ENCODE peak calls at places on chromosome 14, in seven cellular contexts. D is stimulated activated CD8-positive, alpha-beta memory T cell treated with anti-CD3 and anti-CD28 coated beads, Interleukin-7, amount 100 ng/mL, for 24 hours; Y is activated T-cell treated with anti-CD3 and anti-CD28 coated beads for 1 hour; B is anterior cingulate cortex; F is GM13976; E is effector CD4-positive, alpha-beta T cell; I is HFF-Myc. C is an unnamed sample.

GRCh38 chr14:54440037-54440436 is 1.1 kb downstream of the CNIH1 start:
- DNase-seq in E (no peak), B (no peak), D (no peak), I (no peak), F (no peak), Y (no peak), C (no peak)

GRCh38 chr14:55416866-55417265 is 5.2 kb upstream of the ATG14 start:
- DNase-seq in B (no peak), F (no peak), D (no peak), Y (no peak), I (no peak), E (no peak), C (no peak)

GRCh38 chr14:85058170-85058569 is 471.8 kb upstream of the FLRT2 start:
- DNase-seq in D (no peak), E (no peak), I (no peak), B (no peak), F (no peak), Y (no peak), C (no peak)

GRCh38 chr14:67357583-67358354 is 1.8 kb downstream of the ATP6V1D start:
- DNase-seq in F (no peak), I (no peak), Y (no peak), E (no peak), B (no peak), D (no peak), C (no peak)

GRCh38 chr14:51848120-51848519 is 12.3 kb upstream of the GNG2 start:
- DNase-seq in Y (no peak), E (no peak), D (no peak), I (no peak), B (no peak), F (no peak), C (no peak)

GRCh38 chr14:60188115-60188514 is 22.9 kb upstream of the DHRS7 start:
- DNase-seq in Y (no peak), D (no peak), B (no peak), F (no peak), E (no peak), I (no peak), C (no peak)

GRCh38 chr14:71333705-71334104 is 426.4 kb downstream of the PCNX1 start:
- DNase-seq in F (no peak), D (no peak), E (no peak), Y (no peak), B (no peak), I (no peak), C (no peak)

GRCh38 chr14:93096923-93097322 is 18.8 kb downstream of the ITPK1 start:
- DNase-seq in I (no peak), E (no peak), D (no peak), F (no peak), Y (no peak), B (no peak), C (no peak)

GRCh38 chr14:72701610-72702009 is 192.3 kb downstream of the DPF3 start:
- DNase-seq in Y (no peak), D (no peak), B (no peak), I (no peak), F (no peak), E (no peak), C (no peak)

GRCh38 chr14:34065222-34065621 is 114.3 kb upstream of the EGLN3 start:
- DNase-seq in F (no peak), Y (no peak), I (no peak), D (no peak), E (no peak), B (no peak), C (no peak)

GRCh38 chr14:68295316-68295816 is 475.8 kb downstream of the RAD51B start:
- DNase-seq in D (no peak), E (no peak), B (no peak), I (no peak), F (no peak), Y (no peak), C (no peak)

GRCh38 chr14:82911930-82912329 is 1378.3 kb upstream of the SEL1L start:
- DNase-seq in I (no peak), Y (no peak), E (no peak), F (no peak), D (no peak), B (peak; percentile 9), C (no peak)

GRCh38 chr14:96056509-96057422 is 17.6 kb downstream of the C14orf132 start:
- DNase-seq in B (no peak), F (no peak), D (no peak), Y (no peak), E (no peak), I (no peak), C (no peak)

GRCh38 chr14:92511472-92512247 is 1.9 kb upstream of the RIN3 start:
- DNase-seq in I (peak; percentile 87), D (no peak), B (no peak), F (no peak), E (no peak), Y (no peak), C (no peak)

GRCh38 chr14:69695664-69696527 is 71.0 kb upstream of the SRSF5 start:
- DNase-seq in E (no peak), F (no peak), D (no peak), I (no peak), B (peak; percentile 37), Y (no peak), C (no peak)

GRCh38 chr14:88791629-88792571 is 853 bp downstream of the EML5 start:
- DNase-seq in I (no peak), D (peak; percentile 4), E (peak; percentile 11), Y (no peak), F (peak; percentile 13), B (no peak), C (no peak)

GRCh38 chr14:63933110-63933509 is 80.3 kb downstream of the SYNE2 start:
- DNase-seq in E (no peak), Y (no peak), D (no peak), F (no peak), I (no peak), B (no peak), C (no peak)

GRCh38 chr14:52888159-52888558 is 62.7 kb downstream of the FERMT2 start:
- DNase-seq in B (no peak), Y (no peak), F (no peak), D (no peak), E (no peak), I (no peak), C (no peak)

GRCh38 chr14:99035268-99035667 is 236.7 kb downstream of the BCL11B start:
- DNase-seq in B (no peak), Y (no peak), F (peak; percentile 14), E (no peak), D (no peak), I (peak; percentile 7), C (no peak)

GRCh38 chr14:95258754-95259593 is 60.7 kb downstream of the CLMN start:
- DNase-seq in Y (no peak), D (no peak), I (no peak), E (no peak), B (no peak), F (peak; percentile 42), C (no peak)

GRCh38 chr14:76514599-76514998 is 138.7 kb downstream of the ESRRB start:
- DNase-seq in F (no peak), I (no peak), B (no peak), D (no peak), Y (no peak), E (no peak), C (no peak)

GRCh38 chr14:106556665-106557289 is 1030.4 kb downstream of the TMEM121 start:
- DNase-seq in I (no peak), D (peak; percentile 68), E (peak; percentile 64), Y (peak; percentile 75), B (no peak), F (peak; percentile 37), C (no peak)

GRCh38 chr14:61561657-61562276 is 133.5 kb upstream of the HIF1A start:
- DNase-seq in F (no peak), B (no peak), Y (no peak), E (no peak), D (no peak), I (peak; percentile 88), C (no peak)

GRCh38 chr14:58944226-58944769 is 244.2 kb upstream of the DAAM1 start:
- DNase-seq in F (no peak), B (no peak), E (no peak), Y (no peak), D (no peak), I (peak; percentile 31), C (no peak)

GRCh38 chr14:74792249-74793039 is 29.3 kb downstream of the YLPM1 start:
- DNase-seq in E (no peak), F (no peak), B (no peak), D (no peak), I (no peak), Y (no peak), C (peak; percentile 28)

GRCh38 chr14:64012720-64013119 is 159.9 kb downstream of the SYNE2 start:
- DNase-seq in B (no peak), Y (no peak), D (no peak), I (no peak), E (no peak), F (no peak), C (no peak)

GRCh38 chr14:105439710-105440553 is 20.3 kb downstream of the MTA1 start:
- DNase-seq in B (no peak), D (no peak), E (no peak), F (no peak), I (no peak), Y (no peak), C (no peak)

GRCh38 chr14:56357478-56357877 is 222.1 kb upstream of the TMEM260 start:
- DNase-seq in I (no peak), Y (no peak), B (no peak), E (no peak), F (no peak), D (no peak), C (no peak)

GRCh38 chr14:50447491-50447890 is 50.8 kb upstream of the CDKL1 start:
- DNase-seq in I (no peak), B (no peak), D (no peak), E (no peak), Y (no peak), F (no peak), C (no peak)

GRCh38 chr14:62077676-62078261 is 315.5 kb downstream of the SNAPC1 start:
- DNase-seq in D (no peak), F (no peak), Y (no peak), E (no peak), B (no peak), I (no peak), C (no peak)

GRCh38 chr14:36773136-36773540 is 111.5 kb downstream of the PAX9 start:
- DNase-seq in B (no peak), I (no peak), E (no peak), D (no peak), Y (no peak), F (no peak), C (no peak)

GRCh38 chr14:101377069-101377468 is 184.2 kb upstream of the DIO3 start:
- DNase-seq in Y (no peak), D (no peak), E (no peak), B (no peak), I (no peak), F (no peak), C (no peak)

GRCh38 chr14:65211341-65211987 is 109.1 kb upstream of the MAX start:
- DNase-seq in D (no peak), E (no peak), Y (no peak), F (no peak), B (no peak), I (no peak), C (no peak)

GRCh38 chr14:78644824-78645559 is 474.8 kb downstream of the NRXN3 start:
- DNase-seq in F (no peak), D (no peak), E (no peak), Y (no peak), B (no peak), I (no peak), C (no peak)

GRCh38 chr14:72879431-72879830 is 14.5 kb downstream of the DPF3 start:
- DNase-seq in E (no peak), Y (no peak), B (no peak), D (no peak), F (no peak), I (no peak), C (no peak)

GRCh38 chr14:57865450-57866198 is at the start of gene SLC35F4:
- DNase-seq in F (no peak), Y (no peak), B (no peak), I (no peak), E (no peak), D (no peak), C (peak; percentile 30)

GRCh38 chr14:85934123-85934885 is 404.4 kb downstream of the FLRT2 start:
- DNase-seq in F (peak; percentile 31), I (no peak), E (peak; percentile 29), D (no peak), B (no peak), Y (peak; percentile 25), C (no peak)

GRCh38 chr14:21205678-21206581 is 50.1 kb upstream of the OR5AU1 start:
- DNase-seq in D (no peak), I (no peak), F (no peak), B (no peak), E (no peak), Y (no peak), C (no peak)